ENCODE peak calls at places on chromosomes 12 and 14, in five cellular contexts. M is activated T-cell treated with anti-CD3 and anti-CD28 coated beads for 1 hour; G is GM04504; W is stimulated activated CD8-positive, alpha-beta memory T cell treated with anti-CD3 and anti-CD28 coated beads, Interleukin-15, amount 100 ng/mL, for 48 hours; J is EL. A is an unnamed sample.

GRCh38 chr12:54034784-54035310 is 2.0 kb downstream of the HOXC5 start:
- DNase-seq in M (no peak), G (no peak), W (no peak), J (no peak), A (no peak)

GRCh38 chr14:37583358-37584210 is 11.5 kb downstream of the FOXA1 start:
- DNase-seq in M (no peak), G (no peak), W (no peak), J (no peak), A (no peak)

GRCh38 chr14:68463705-68464104 is 329.2 kb downstream of the ZFP36L1 start:
- DNase-seq in M (no peak), G (no peak), W (no peak), J (peak), A (no peak)

GRCh38 chr14:31934767-31935266 is 142.3 kb upstream of the ARHGAP5 start:
- DNase-seq in M (no peak), G (no peak), W (no peak), J (peak), A (no peak)

GRCh38 chr12:14560904-14561574 is 6.6 kb downstream of the PLBD1 start:
- DNase-seq in M (no peak), G (no peak), W (no peak), J (no peak), A (no peak)

GRCh38 chr14:69539631-69540410 is 34.9 kb downstream of the CCDC177 start:
- DNase-seq in M (no peak), G (peak), W (no peak), J (peak), A (no peak)

GRCh38 chr14:90604356-90604755 is 207.5 kb downstream of the CALM1 start:
- DNase-seq in M (no peak), G (no peak), W (no peak), J (no peak), A (no peak)

GRCh38 chr12:64840949-64841717 is 16.7 kb downstream of the TBC1D30 start:
- DNase-seq in M (no peak), G (no peak), W (no peak), J (no peak), A (no peak)

GRCh38 chr12:12070674-12071661 is at the start of gene BCL2L14:
- DNase-seq in M (no peak), G (no peak), W (no peak), J (no peak), A (no peak)

GRCh38 chr14:32595496-32595895 is 266.4 kb downstream of the AKAP6 start:
- DNase-seq in M (no peak), G (no peak), W (no peak), J (no peak), A (no peak)

GRCh38 chr12:70876952-70877351 is 43.6 kb downstream of the PTPRR start:
- DNase-seq in M (no peak), G (no peak), W (no peak), J (peak), A (no peak)

GRCh38 chr14:47442206-47442605 is 233.2 kb downstream of the MDGA2 start:
- DNase-seq in M (no peak), G (no peak), W (no peak), J (no peak), A (no peak)

GRCh38 chr12:39574785-39575497 is 44.7 kb downstream of the ABCD2 start:
- DNase-seq in M (no peak), G (no peak), W (no peak), J (no peak), A (no peak)